ENCODE peak calls at places on chromosomes 12 and 14, in seven cellular contexts. E is ovary, Y is HepG2, D is stomach, A is esophagus muscularis mucosa, N is transverse colon, C is K562. T is an unnamed sample. For H3K27me3, the result is how much of the 10 kb centered on the place peaks cover.

GRCh38 chr12:67354322-67354721 is 85.2 kb downstream of the CAND1 start:
- DNase-seq in Y (no peak), E (peak), D (no peak), A (no peak), N (no peak), C (no peak), T (no peak)

GRCh38 chr12:104057771-104058197 is 6.5 kb upstream of the HCFC2 start:
- DNase-seq in D (no peak), N (no peak), E (no peak), Y (no peak), A (no peak), C (peak), T (no peak)

GRCh38 chr12:20415013-20415412 is 46.7 kb downstream of the PDE3A start:
- DNase-seq in Y (no peak), C (no peak), D (no peak), N (no peak), E (peak), A (no peak), T (no peak)

GRCh38 chr12:89320735-89321134 is 31.6 kb downstream of the DUSP6 start:
- DNase-seq in C (no peak), D (no peak), Y (no peak), A (no peak), N (no peak), E (no peak), T (no peak)

GRCh38 chr14:66359500-66359899 is 126.7 kb upstream of the CCDC196 start:
- DNase-seq in E (no peak), C (peak), D (no peak), Y (peak), A (no peak), N (no peak), T (no peak)

GRCh38 chr14:75561013-75561432 is 17.4 kb upstream of the FLVCR2 start:
- DNase-seq in E (peak), Y (peak), D (peak), A (no peak), C (peak), N (peak), T (peak)

GRCh38 chr12:57632898-57633825 is at the start of gene B4GALNT1:
- DNase-seq in N (peak), Y (no peak), D (peak), A (peak), E (no peak), C (peak), T (peak)

GRCh38 chr14:54979039-54979438 is 47.9 kb downstream of the WDHD1 start:
- DNase-seq in C (no peak), E (no peak), N (no peak), Y (no peak), A (no peak), D (no peak), T (no peak)

GRCh38 chr12:125140239-125140917 is 75.1 kb downstream of the AACS start:
- DNase-seq in Y (no peak), D (no peak), N (no peak), A (no peak), E (no peak), C (no peak), T (no peak)

GRCh38 chr14:47208434-47208833 is 467.0 kb downstream of the MDGA2 start:
- DNase-seq in A (no peak), C (no peak), E (no peak), Y (no peak), D (no peak), N (no peak), T (no peak)

GRCh38 chr12:123529636-123530035 is 3.9 kb downstream of the RILPL1 start:
- DNase-seq in E (no peak), Y (no peak), A (no peak), C (no peak), N (no peak), D (no peak), T (no peak)

GRCh38 chr12:115383668-115384067 is 699.7 kb upstream of the TBX3 start:
- DNase-seq in E (no peak), N (no peak), D (peak), Y (no peak), C (no peak), A (peak), T (no peak)

GRCh38 chr12:114291389-114292075 is 114.4 kb downstream of the TBX5 start:
- DNase-seq in D (no peak), Y (no peak), E (no peak), N (no peak), A (no peak), C (no peak), T (no peak)

GRCh38 chr12:34046570-34046969 is 24.3 kb downstream of the ALG10 start:
- DNase-seq in D (no peak), A (no peak), E (no peak), N (no peak), Y (no peak), C (no peak), T (no peak)

GRCh38 chr14:92906823-92907222 is 16.1 kb upstream of the CHGA start:
- DNase-seq in E (no peak), Y (peak), C (no peak), N (no peak), D (no peak), A (no peak), T (no peak)
- H3K27me3 ChIP-seq in E (under half), Y (under half), C (under half), N (under half), D (under half), A (under half), T (under half)

GRCh38 chr12:50507474-50507838 is 2.7 kb downstream of the DIP2B start:
- DNase-seq in A (no peak), E (no peak), N (no peak), Y (no peak), C (no peak), D (no peak), T (no peak)

GRCh38 chr12:50507930-50508329 is 3.1 kb downstream of the DIP2B start:
- DNase-seq in A (no peak), Y (no peak), C (no peak), D (no peak), N (no peak), E (no peak), T (no peak)

GRCh38 chr12:50505945-50506344 is 1.2 kb downstream of the DIP2B start:
- DNase-seq in D (no peak), Y (no peak), C (peak), A (no peak), N (peak), E (no peak), T (no peak)

GRCh38 chr12:50505386-50505827 is 622 bp downstream of the DIP2B start:
- DNase-seq in E (peak), D (no peak), A (no peak), N (peak), Y (no peak), C (peak), T (peak)

DNA sequence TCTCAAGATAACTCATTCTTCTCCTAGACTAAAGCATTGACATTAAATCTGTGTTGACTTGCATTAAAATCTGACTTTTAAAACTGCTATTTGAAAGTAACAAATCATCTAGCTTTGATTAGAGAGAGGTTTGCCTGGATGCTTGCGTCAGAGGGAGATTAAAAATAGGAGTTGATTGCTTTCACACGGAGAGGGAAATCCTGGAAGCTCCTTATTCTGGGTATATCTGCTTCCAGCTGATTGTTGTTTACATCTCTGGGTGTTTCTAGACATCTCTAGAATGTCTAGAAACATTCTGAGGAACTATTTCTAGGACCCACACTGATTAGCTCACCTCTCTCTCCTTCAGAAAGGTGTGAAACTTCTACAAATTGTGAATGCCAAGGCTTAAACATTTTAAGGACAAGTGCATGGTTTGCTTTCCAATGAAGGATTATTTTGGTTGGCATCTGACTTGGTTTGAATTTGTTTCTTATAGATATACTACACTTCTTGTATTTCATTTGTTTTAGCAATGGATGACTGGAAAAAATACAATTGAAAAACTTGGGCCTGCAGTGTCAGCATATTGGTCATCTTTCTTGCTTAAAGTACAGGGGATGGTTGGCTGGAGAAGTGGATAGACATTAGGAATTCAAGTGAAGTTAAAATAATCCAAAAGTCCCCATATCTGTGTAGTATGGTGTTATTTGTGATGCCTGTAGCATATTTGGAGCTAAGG is 2.1 kb downstream of the DIP2B start:
- DNase-seq in A (no peak), N (no peak), D (no peak), Y (no peak), C (no peak), E (no peak), T (no peak)
- H3K27ac ChIP-seq in A (peak), N (peak), D (peak), Y (peak), C (no peak), E (peak), T (peak)

DNA sequence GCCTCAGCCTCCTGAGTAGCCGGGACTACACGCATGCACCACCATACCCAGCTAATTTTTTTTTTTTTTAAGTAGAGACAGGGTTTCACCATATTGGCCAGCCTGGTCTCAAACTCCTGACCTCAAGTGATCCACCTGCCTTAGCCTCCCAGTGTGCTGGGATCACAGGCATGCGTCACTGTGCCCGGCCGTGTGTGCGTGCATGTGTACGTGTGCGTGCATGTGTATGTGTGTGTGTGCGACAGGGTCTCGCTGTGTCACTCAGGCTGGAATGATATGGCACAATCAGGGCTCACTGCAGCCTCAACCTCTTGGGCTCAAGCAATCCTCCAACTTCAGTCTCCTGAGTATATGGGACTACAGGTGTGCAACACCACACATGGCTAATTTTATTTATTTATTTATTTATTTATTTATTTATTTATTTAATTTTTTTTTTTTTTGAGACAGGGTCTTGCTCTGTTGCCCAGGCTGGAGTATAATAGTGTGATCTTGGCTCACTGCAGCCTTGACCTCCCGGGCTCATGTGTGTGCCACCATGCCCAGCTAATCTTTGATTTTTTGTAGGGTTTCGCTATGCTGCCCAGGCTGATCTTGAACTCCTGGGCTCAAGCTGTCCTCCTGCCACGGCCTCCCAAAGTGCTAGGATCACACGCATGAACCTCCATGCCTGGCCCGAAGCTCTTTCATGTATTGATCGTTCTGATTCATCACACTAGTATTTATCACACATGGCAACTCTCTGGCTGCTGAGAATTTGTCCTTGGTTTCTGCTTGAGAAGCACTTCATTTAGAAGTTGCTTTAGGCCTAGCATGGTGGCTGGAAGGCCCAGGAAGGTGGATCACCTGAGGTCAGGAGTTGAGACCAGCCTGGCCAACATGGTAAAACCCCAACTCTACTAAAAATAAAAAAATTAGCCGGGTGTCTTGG is 35.9 kb upstream of the CLIP1 start:
- DNase-seq in N (no peak), C (no peak), Y (peak), E (no peak), A (no peak), D (no peak), T (peak)
- TF ChIP-seq EP300 in N (no peak), C (no peak), Y (no peak), E (no peak), A (no peak), D (no peak), T (no peak)

GRCh38 chr14:104957146-104958113 is 20.7 kb downstream of the AHNAK2 start:
- DNase-seq in E (no peak), C (no peak), N (no peak), A (no peak), D (no peak), Y (no peak), T (no peak)
- H3K27me3 ChIP-seq in E (under half), C (under half), N (under half), A (under half), D (under half), Y (half or more), T (under half)

T was measured in sigmoid colon.